ENCODE peak calls at places on chromosomes 1 and 21, in ten cellular contexts. E is OCI-LY7, A is heart right ventricle, C is psoas muscle, M is colonic mucosa, H is uterus, L is astrocyte, I is A673, B is WERI-Rb-1, Y is K562. T is an unnamed sample. For H3K36me3, the result is how much of the 10 kb centered on the place peaks cover.

GRCh38 chr1:108817016-108817415 is 39.9 kb downstream of the AKNAD1 start:
- DNase-seq in L (peak), E (no peak), M (no peak), A (no peak), Y (no peak), I (no peak), C (peak), B (no peak), H (no peak), T (no peak)

GRCh38 chr21:29181799-29182470 is 51.5 kb downstream of the MAP3K7CL start:
- DNase-seq in I (peak), H (no peak), C (no peak), Y (no peak), A (no peak), E (no peak), L (peak), M (no peak), B (no peak), T (peak)

GRCh38 chr1:119903443-119903835 is 7.1 kb upstream of the ADAM30 start:
- DNase-seq in M (no peak), I (no peak), A (no peak), C (no peak), Y (no peak), L (no peak), B (no peak), H (no peak), E (no peak), T (no peak)

GRCh38 chr1:32447469-32448185 is 17.2 kb upstream of the ZBTB8B start:
- DNase-seq in Y (peak), E (no peak), H (peak), C (no peak), B (no peak), M (no peak), L (peak), I (peak), A (no peak), T (peak)

GRCh38 chr1:16617778-16618580 is 4.6 kb upstream of the NBPF1 start:
- DNase-seq in A (no peak), I (no peak), Y (no peak), C (no peak), E (no peak), M (peak), L (no peak), H (no peak), B (no peak), T (no peak)

GRCh38 chr21:27275294-27275927 is 308.5 kb upstream of the ADAMTS5 start:
- DNase-seq in C (no peak), B (no peak), A (no peak), H (no peak), E (no peak), L (peak), I (no peak), Y (no peak), M (no peak), T (peak)

GRCh38 chr1:169105434-169106094 is 926 bp upstream of the ATP1B1 start:
- DNase-seq in I (no peak), E (peak), H (peak), A (peak), B (peak), L (no peak), C (peak), M (peak), Y (peak), T (no peak)

GRCh38 chr1:43441894-43442632 is 11.7 kb downstream of the HYI start:
- DNase-seq in A (no peak), B (no peak), M (no peak), E (no peak), C (peak), L (no peak), H (peak), I (no peak), Y (no peak), T (no peak)

GRCh38 chr1:160112370-160112769 is 3.2 kb upstream of the ATP1A2 start:
- DNase-seq in M (no peak), L (no peak), E (no peak), A (no peak), I (no peak), C (no peak), Y (no peak), B (no peak), H (no peak), T (no peak)

GRCh38 chr1:248824301-248824700 is 1.4 kb downstream of the SH3BP5L start:
- DNase-seq in C (no peak), A (no peak), E (no peak), H (no peak), Y (no peak), M (no peak), L (no peak), B (no peak), I (no peak), T (no peak)
- H3K4me3 ChIP-seq in C (peak), A (no peak), E (peak), H (peak), Y (no peak), M (no peak), L (peak), B (no peak), I (peak), T (no peak)

GRCh38 chr1:47002211-47002610 is 21.3 kb upstream of the CYP4X1 start:
- DNase-seq in I (no peak), C (no peak), H (no peak), E (peak), Y (peak), B (no peak), A (no peak), L (no peak), M (no peak), T (no peak)
- TF ChIP-seq CTCF in I (peak), C (peak), H (no peak), E (peak), Y (peak), B (peak), A (peak), L (peak), M (no peak), T (peak)

GRCh38 chr1:171581766-171582165 is 40.3 kb upstream of the MYOCOS start:
- DNase-seq in I (no peak), H (no peak), B (no peak), A (no peak), M (no peak), E (no peak), L (no peak), C (no peak), Y (no peak), T (no peak)

GRCh38 chr1:171581226-171581625 is 40.8 kb upstream of the MYOCOS start:
- DNase-seq in Y (no peak), L (no peak), I (no peak), H (no peak), C (no peak), E (no peak), M (no peak), A (no peak), B (no peak), T (no peak)

GRCh38 chr1:171583581-171584194 is 38.4 kb upstream of the MYOCOS start:
- DNase-seq in C (no peak), E (no peak), I (no peak), A (no peak), H (no peak), L (no peak), M (no peak), Y (no peak), B (no peak), T (no peak)

GRCh38 chr1:171585715-171586114 is 36.3 kb upstream of the MYOCOS start:
- DNase-seq in A (no peak), E (no peak), C (no peak), I (no peak), L (no peak), M (no peak), H (no peak), B (no peak), Y (no peak), T (no peak)

DNA sequence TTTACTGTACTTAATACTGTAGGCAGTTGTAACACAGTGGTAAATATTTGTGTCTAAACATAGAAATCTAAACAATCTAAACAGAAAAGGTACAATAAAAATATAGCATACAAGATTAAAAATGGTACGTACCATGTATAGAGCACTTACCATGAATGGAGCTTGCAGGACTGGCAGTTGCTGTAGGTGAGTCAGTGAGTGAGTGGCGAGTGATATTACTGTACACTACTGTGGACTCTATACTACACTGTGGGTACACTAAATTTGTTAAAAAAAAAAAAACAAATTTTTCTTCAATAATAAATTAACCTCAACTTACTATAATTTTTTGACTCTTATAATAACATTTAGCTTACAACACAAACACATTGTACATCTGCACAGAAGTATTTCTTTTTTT is 39.5 kb upstream of the MYOCOS start:
- DNase-seq in M (no peak), A (no peak), E (no peak), B (no peak), L (no peak), H (no peak), I (no peak), Y (no peak), C (no peak), T (no peak)
- H3K36me3 ChIP-seq in M (under half), A (under half), E (half or more), B (half or more), L (half or more), H (under half), I (half or more), Y (half or more), C (under half), T (under half)

GRCh38 chr1:11857164-11857853 is 1.4 kb downstream of the NPPB start:
- DNase-seq in C (no peak), M (no peak), E (peak), H (no peak), A (no peak), I (no peak), B (no peak), L (no peak), Y (no peak), T (no peak)

GRCh38 chr1:11860083-11860482 is 1.3 kb upstream of the NPPB start:
- DNase-seq in M (no peak), E (no peak), L (no peak), A (no peak), I (no peak), C (no peak), H (no peak), Y (no peak), B (no peak), T (no peak)

GRCh38 chr1:11858968-11859871 is 475 bp upstream of the NPPB start:
- DNase-seq in H (peak), I (peak), C (peak), B (no peak), Y (peak), M (peak), L (peak), E (peak), A (peak), T (peak)

GRCh38 chr1:11858158-11858557 is 587 bp downstream of the NPPB start:
- DNase-seq in L (no peak), I (no peak), E (no peak), H (no peak), A (no peak), C (no peak), Y (no peak), B (no peak), M (no peak), T (no peak)

DNA sequence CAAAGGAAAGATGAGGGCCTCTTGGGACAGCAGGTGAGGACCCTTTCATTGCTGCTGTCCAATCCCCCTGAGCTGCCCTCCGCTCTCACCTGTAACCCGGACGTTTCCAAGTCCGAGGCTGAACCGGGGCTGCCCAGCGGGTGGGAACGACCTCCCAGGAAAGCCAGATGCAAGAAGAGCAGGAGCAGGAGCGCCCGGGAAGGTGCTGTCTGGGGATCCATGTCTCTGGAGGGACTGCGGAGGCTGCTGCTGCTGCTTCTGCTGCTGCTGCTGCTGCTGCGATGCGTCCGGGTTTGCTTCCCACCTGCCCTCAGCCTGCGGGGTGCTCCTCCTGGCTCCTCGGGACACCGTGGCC is at the start of gene NPPB:
- DNase-seq in H (no peak), M (no peak), Y (no peak), L (no peak), B (no peak), A (no peak), E (no peak), C (no peak), I (no peak), T (no peak)
- H3K4me3 ChIP-seq in H (no peak), M (no peak), Y (no peak), L (no peak), B (no peak), A (no peak), E (no peak), C (no peak), I (no peak), T (no peak)

GRCh38 chr1:241356519-241357365 is at the start of gene RGS7:
- DNase-seq in E (no peak), A (peak), B (peak), L (peak), I (peak), C (peak), M (peak), H (no peak), Y (no peak), T (no peak)
- TF ChIP-seq CTCF in E (no peak), A (no peak), B (no peak), L (no peak), I (no peak), C (no peak), M (no peak), H (no peak), Y (no peak), T (no peak)

GRCh38 chr1:205739348-205740160 is 10.4 kb downstream of the NUCKS1 start:
- DNase-seq in C (no peak), I (no peak), Y (no peak), L (peak), H (no peak), E (no peak), M (no peak), A (no peak), B (no peak), T (no peak)

GRCh38 chr1:205744403-205744802 is 5.6 kb downstream of the NUCKS1 start:
- DNase-seq in Y (no peak), C (no peak), L (no peak), A (no peak), I (no peak), H (no peak), M (no peak), B (no peak), E (no peak), T (no peak)

GRCh38 chr1:205746757-205747412 is 3.1 kb downstream of the NUCKS1 start:
- DNase-seq in H (no peak), C (no peak), M (no peak), L (peak), A (no peak), B (no peak), Y (no peak), I (no peak), E (no peak), T (no peak)

GRCh38 chr1:205743977-205744376 is 6.0 kb downstream of the NUCKS1 start:
- DNase-seq in M (no peak), E (no peak), Y (no peak), I (no peak), C (no peak), H (no peak), L (no peak), A (no peak), B (no peak), T (no peak)

GRCh38 chr1:205741681-205742080 is 8.3 kb downstream of the NUCKS1 start:
- DNase-seq in A (no peak), M (no peak), H (no peak), L (no peak), I (no peak), B (no peak), Y (no peak), E (no peak), C (no peak), T (no peak)
- H3K36me3 ChIP-seq in A (under half), M (under half), H (under half), L (under half), I (under half), B (half or more), Y (half or more), E (half or more), C (under half), T (under half)

DNA sequence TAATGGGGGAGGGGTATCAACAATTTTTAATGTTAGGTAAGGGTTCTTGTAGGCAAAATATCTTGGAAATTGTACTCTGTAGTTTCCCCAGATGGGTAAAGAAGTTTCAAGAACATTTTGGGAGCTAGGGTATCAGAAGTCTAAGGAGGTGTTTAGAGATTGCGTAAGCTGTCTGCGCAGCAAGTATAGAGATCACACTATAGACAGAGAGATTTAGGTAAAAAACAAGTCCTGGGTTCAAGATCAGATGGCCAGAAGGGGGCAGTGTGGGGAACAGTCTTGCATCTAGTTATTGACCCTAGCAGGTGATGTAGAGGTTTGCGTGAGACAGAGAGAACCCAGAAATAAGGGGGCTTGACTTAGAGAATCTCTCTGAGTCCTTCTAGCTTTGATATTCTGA is 80.8 kb downstream of the S1PR1 start:
- DNase-seq in A (no peak), I (no peak), M (no peak), E (no peak), L (no peak), B (no peak), Y (no peak), C (no peak), H (no peak), T (no peak)
- H3K4me3 ChIP-seq in A (no peak), I (no peak), M (no peak), E (no peak), L (no peak), B (no peak), Y (no peak), C (no peak), H (no peak), T (no peak)

GRCh38 chr21:46000731-46001641 is 19.4 kb downstream of the COL6A1 start:
- DNase-seq in B (peak), A (peak), Y (peak), H (peak), L (no peak), M (peak), I (no peak), C (peak), E (no peak), T (no peak)
- TF ChIP-seq CTCF in B (no peak), A (no peak), Y (no peak), H (no peak), L (no peak), M (no peak), I (no peak), C (no peak), E (no peak), T (no peak)

GRCh38 chr1:45563843-45564242 is 13.2 kb downstream of the AKR1A1 start:
- DNase-seq in Y (no peak), L (no peak), H (no peak), M (no peak), I (no peak), B (no peak), C (no peak), A (no peak), E (no peak), T (no peak)

GRCh38 chr1:45569571-45569961 is 14.3 kb upstream of the NASP start:
- DNase-seq in A (no peak), I (no peak), M (no peak), Y (no peak), B (no peak), C (no peak), L (no peak), H (no peak), E (no peak), T (no peak)

GRCh38 chr1:45568421-45568820 is 15.4 kb upstream of the NASP start:
- DNase-seq in B (no peak), H (no peak), E (no peak), A (no peak), M (no peak), C (no peak), L (no peak), I (no peak), Y (no peak), T (no peak)

GRCh38 chr1:45567911-45568310 is 15.9 kb upstream of the NASP start:
- DNase-seq in C (no peak), E (no peak), I (no peak), Y (no peak), A (no peak), L (no peak), B (no peak), M (no peak), H (no peak), T (no peak)

DNA sequence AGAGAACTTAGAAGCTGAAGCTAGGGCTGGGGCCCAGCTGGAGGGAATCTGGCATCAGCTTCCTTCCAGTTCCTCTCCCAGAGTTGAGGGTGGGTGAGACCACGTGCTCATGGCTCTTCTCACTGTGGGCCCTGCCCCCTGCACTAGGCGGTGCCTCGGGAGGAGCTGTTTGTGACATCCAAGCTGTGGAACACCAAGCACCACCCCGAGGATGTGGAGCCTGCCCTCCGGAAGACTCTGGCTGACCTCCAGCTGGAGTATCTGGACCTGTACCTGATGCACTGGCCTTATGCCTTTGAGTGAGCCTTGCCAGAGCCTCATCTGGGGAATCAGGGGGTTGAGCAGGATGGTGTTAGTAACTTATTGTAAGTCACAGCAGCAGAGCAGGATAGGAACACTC is 16.1 kb downstream of the AKR1A1 start:
- DNase-seq in E (no peak), H (peak), I (no peak), M (peak), Y (no peak), A (peak), C (peak), B (no peak), L (no peak), T (no peak)
- H3K36me3 ChIP-seq in E (half or more), H (under half), I (half or more), M (under half), Y (half or more), A (under half), C (under half), B (half or more), L (under half), T (under half)

GRCh38 chr1:214550339-214551051 is 907 bp downstream of the PTPN14 start:
- DNase-seq in Y (no peak), M (no peak), I (no peak), L (no peak), C (no peak), E (no peak), B (no peak), H (peak), A (no peak), T (no peak)
- H3K4me3 ChIP-seq in Y (no peak), M (peak), I (peak), L (peak), C (peak), E (no peak), B (peak), H (peak), A (peak), T (peak)

T was measured in kidney epithelial cell.